ENCODE peak calls at places on chromosomes 4 and X, in five cellular contexts. B, W, N, A and Z are unnamed samples.

GRCh38 chrX:49995021-49995731 is 72.8 kb downstream of the CLCN5 start:
- DNase-seq in B (no peak), W (no peak), N (no peak), A (no peak), Z (no peak)

GRCh38 chrX:130261494-130261893 is 7.2 kb downstream of the ZNF280C start:
- DNase-seq in B (no peak), W (no peak), N (no peak), A (no peak), Z (no peak)

GRCh38 chr4:80340036-80340435 is 4.5 kb downstream of the CFAP299 start:
- DNase-seq in B (no peak), W (no peak), N (no peak), A (no peak), Z (no peak)

GRCh38 chr4:41287005-41287404 is 30.3 kb downstream of the UCHL1 start:
- DNase-seq in B (no peak), W (no peak), N (no peak), A (no peak), Z (no peak)

GRCh38 chr4:153217440-153217839 is 13.2 kb downstream of the TRIM2 start:
- DNase-seq in B (no peak), W (no peak), N (no peak), A (no peak), Z (no peak)

GRCh38 chr4:170853422-170854021 is 763.8 kb upstream of the AADAT start:
- DNase-seq in B (no peak), W (no peak), N (peak), A (peak), Z (peak)

GRCh38 chr4:81235982-81236749 is 21.1 kb upstream of the PRKG2 start:
- DNase-seq in B (no peak), W (no peak), N (no peak), A (no peak), Z (no peak)

GRCh38 chr4:40484346-40484745 is 145.3 kb downstream of the RBM47 start:
- DNase-seq in B (no peak), W (no peak), N (no peak), A (no peak), Z (no peak)

GRCh38 chr4:10015140-10015753 is 6.0 kb downstream of the SLC2A9 start:
- DNase-seq in B (no peak), W (no peak), N (peak), A (peak), Z (no peak)